ENCODE peak calls at places on chromosomes 5 and 9, in seven cellular contexts. U, G, N, Z, S, T and X are unnamed samples.

GRCh38 chr5:112279082-112279481 is 140.0 kb downstream of the EPB41L4A start:
- DNase-seq in N (no peak), S (no peak), G (no peak), Z (no peak), U (no peak), T (peak; percentile 3), X (no peak)

GRCh38 chr9:27212621-27213020 is 84.3 kb downstream of the EQTN start:
- DNase-seq in N (no peak), Z (no peak), S (no peak), T (no peak), G (no peak), U (no peak), X (no peak)

GRCh38 chr9:123267481-123268239 is 726 bp downstream of the STRBP start:
- DNase-seq in U (peak; percentile 49), S (peak; percentile 16), T (no peak), Z (no peak), N (peak; percentile 71), G (peak; percentile 27), X (no peak)

GRCh38 chr5:136446565-136446964 is 81.2 kb upstream of the TRPC7 start:
- DNase-seq in U (no peak), S (peak; percentile 34), G (no peak), N (no peak), T (no peak), Z (peak; percentile 12), X (no peak)

GRCh38 chr5:179393078-179393477 is 47.8 kb upstream of the ADAMTS2 start:
- DNase-seq in T (peak; percentile 73), S (no peak), U (no peak), Z (peak; percentile 17), N (no peak), G (no peak), X (no peak)

GRCh38 chr9:112069318-112070169 is 105.6 kb downstream of the SUSD1 start:
- DNase-seq in U (no peak), T (peak; percentile 21), N (no peak), Z (peak; percentile 24), G (no peak), S (peak; percentile 44), X (peak; percentile 61)

GRCh38 chr9:98074119-98074990 is 17.8 kb downstream of the NANS start:
- DNase-seq in T (peak; percentile 73), Z (peak; percentile 55), U (peak; percentile 70), S (peak; percentile 72), N (peak; percentile 74), G (peak; percentile 38), X (peak; percentile 82)

GRCh38 chr5:163503106-163504090 is 2.0 kb upstream of the MAT2B start:
- DNase-seq in U (peak; percentile 74), S (peak; percentile 97), Z (peak; percentile 76), N (peak; percentile 70), G (peak; percentile 50), T (peak; percentile 88), X (peak; percentile 81)

GRCh38 chr9:136840140-136840876 is 2.0 kb upstream of the AJM1 start:
- DNase-seq in Z (no peak), T (no peak), U (peak; percentile 51), S (no peak), G (no peak), N (no peak), X (no peak)

GRCh38 chr5:14726066-14726838 is 61.7 kb downstream of the OTULIN start:
- DNase-seq in G (no peak), S (peak; percentile 55), U (no peak), Z (no peak), T (peak; percentile 51), N (no peak), X (no peak)

GRCh38 chr9:113484258-113484730 is 20.8 kb downstream of the RGS3 start:
- DNase-seq in N (peak; percentile 60), T (no peak), U (no peak), Z (peak; percentile 26), S (no peak), G (peak; percentile 81), X (peak; percentile 70)

GRCh38 chr5:180494510-180495181 is 467 bp downstream of the CNOT6 start:
- DNase-seq in S (peak; percentile 36), Z (peak; percentile 23), N (peak; percentile 77), U (peak; percentile 74), T (peak; percentile 75), G (peak; percentile 48), X (peak; percentile 36)

GRCh38 chr5:108830705-108831276 is 83.1 kb downstream of the FER start:
- DNase-seq in T (no peak), G (no peak), Z (no peak), S (peak; percentile 80), U (no peak), N (no peak), X (no peak)

GRCh38 chr9:124697326-124698200 is 73.5 kb downstream of the NR6A1 start:
- DNase-seq in T (peak; percentile 65), S (peak; percentile 44), Z (peak; percentile 7), N (no peak), G (no peak), U (no peak), X (no peak)

GRCh38 chr5:102796014-102796413 is 40.9 kb downstream of the PAM start:
- DNase-seq in T (no peak), Z (no peak), U (no peak), N (no peak), S (no peak), G (no peak), X (no peak)

GRCh38 chr5:90965110-90965676 is 406.6 kb downstream of the ADGRV1 start:
- DNase-seq in T (no peak), N (no peak), G (no peak), Z (no peak), S (no peak), U (no peak), X (no peak)

GRCh38 chr9:129880654-129881546 is 45.6 kb downstream of the USP20 start:
- DNase-seq in N (no peak), G (no peak), U (no peak), T (no peak), Z (no peak), S (no peak), X (peak; percentile 74)

GRCh38 chr9:104279535-104280215 is 185.6 kb downstream of the SMC2 start:
- DNase-seq in S (no peak), N (no peak), T (peak; percentile 34), U (no peak), G (no peak), Z (no peak), X (peak; percentile 26)

GRCh38 chr5:59536875-59537274 is 356.7 kb downstream of the PDE4D start:
- DNase-seq in Z (no peak), T (no peak), N (no peak), G (no peak), S (no peak), U (no peak), X (no peak)

GRCh38 chr5:173396311-173396993 is 68.2 kb upstream of the STC2 start:
- DNase-seq in S (peak; percentile 75), G (no peak), T (peak; percentile 23), Z (peak; percentile 20), U (peak; percentile 67), N (no peak), X (peak; percentile 17)

GRCh38 chr9:37446401-37446800 is 18.8 kb downstream of the ZBTB5 start:
- DNase-seq in U (no peak), Z (no peak), S (no peak), G (no peak), N (no peak), T (no peak), X (no peak)

GRCh38 chr5:1769017-1769640 is 30.5 kb downstream of the MRPL36 start:
- DNase-seq in U (no peak), G (no peak), N (no peak), S (no peak), T (no peak), Z (no peak), X (no peak)

GRCh38 chr9:14212697-14213420 is 101.1 kb downstream of the NFIB start:
- DNase-seq in T (no peak), Z (no peak), S (no peak), U (no peak), G (no peak), N (no peak), X (no peak)

GRCh38 chr9:133127340-133127981 is 6.4 kb upstream of the RALGDS start:
- DNase-seq in T (peak; percentile 55), S (no peak), N (peak; percentile 86), G (no peak), U (no peak), Z (no peak), X (no peak)

GRCh38 chr9:16267336-16268036 is 603.0 kb downstream of the BNC2 start:
- DNase-seq in U (no peak), G (no peak), N (no peak), S (no peak), Z (peak; percentile 64), T (peak; percentile 55), X (no peak)

GRCh38 chr9:87812375-87813118 is 70.1 kb upstream of the SPATA31E1 start:
- DNase-seq in Z (peak; percentile 48), G (no peak), N (no peak), S (no peak), U (peak; percentile 55), T (peak; percentile 88), X (peak; percentile 24)

GRCh38 chr9:89494199-89494598 is 3.7 kb downstream of the SEMA4D start:
- DNase-seq in Z (no peak), S (no peak), U (no peak), G (no peak), T (no peak), N (no peak), X (no peak)
- H3K4me3 ChIP-seq in Z (no peak overlapping the region), S (no peak overlapping the region), U (no peak overlapping the region), G (no peak overlapping the region), T (no peak overlapping the region), N (no peak overlapping the region), X (no peak overlapping the region)

GRCh38 chr5:73678807-73679206 is 52.8 kb downstream of the ARHGEF28 start:
- DNase-seq in Z (no peak), U (no peak), G (no peak), T (no peak), S (no peak), N (no peak), X (no peak)

GRCh38 chr5:73682176-73682575 is 56.2 kb downstream of the ARHGEF28 start:
- DNase-seq in T (no peak), N (no peak), Z (no peak), G (no peak), S (no peak), U (no peak), X (no peak)

GRCh38 chr5:73674669-73675004 is 48.6 kb downstream of the ARHGEF28 start:
- DNase-seq in G (no peak), U (no peak), S (peak; percentile 24), Z (no peak), T (peak; percentile 34), N (no peak), X (no peak)

GRCh38 chr5:73673161-73673591 is 47.2 kb downstream of the ARHGEF28 start:
- DNase-seq in Z (peak; percentile 71), T (peak; percentile 96), S (peak; percentile 22), G (no peak), U (no peak), N (no peak), X (no peak)

GRCh38 chr5:73678322-73678740 is 52.3 kb downstream of the ARHGEF28 start:
- DNase-seq in U (no peak), G (no peak), Z (peak; percentile 84), S (no peak), T (no peak), N (no peak), X (no peak)
- H3K27ac ChIP-seq in U (no peak overlapping the region), G (no peak overlapping the region), Z (peak overlapping the region; percentile 86), S (no peak overlapping the region), T (no peak overlapping the region), N (no peak overlapping the region), X (no peak overlapping the region)

GRCh38 chr9:127935765-127936221 is 1.9 kb downstream of the DPM2 start:
- DNase-seq in U (no peak), Z (no peak), N (no peak), T (peak; percentile 85), G (peak; percentile 3), S (no peak), X (no peak)
- H3K4me3 ChIP-seq in U (no peak overlapping the region), Z (peak overlapping the region; percentile 61), N (no peak overlapping the region), T (peak overlapping the region; percentile 84), G (peak overlapping the region; percentile 81), S (no peak overlapping the region), X (no peak overlapping the region)

GRCh38 chr5:16384222-16384621 is 81.4 kb downstream of the ZNF622 start:
- DNase-seq in G (no peak), Z (no peak), S (no peak), N (no peak), T (no peak), U (no peak), X (no peak)
- H3K27ac ChIP-seq in G (no peak overlapping the region), Z (no peak overlapping the region), S (no peak overlapping the region), N (no peak overlapping the region), T (no peak overlapping the region), U (no peak overlapping the region), X (no peak overlapping the region)